ENCODE peak calls at places on chromosomes 2 and 18, in eight cellular contexts. One of them, this sample, is unnamed. For H3K36me3, H3K4me1 and H3K27me3, the result is how much of the 10 kb centered on the place peaks cover.

GRCh38 chr2:121479882-121480522 is 50.7 kb upstream of the RNU4ATAC start:
- DNase-seq in adrenal gland: peak
- DNase-seq in CD4-positive, alpha-beta memory T cell: no peak
- DNase-seq in PC-3: no peak
- DNase-seq in CD8-positive, alpha-beta T cell: no peak
- DNase-seq in tibial artery: no peak
- DNase-seq in CD4-positive, CD25-positive, alpha-beta regulatory T cell: no peak
- DNase-seq in esophagus squamous epithelium: no peak
- DNase-seq in this sample: no peak

GRCh38 chr2:217851191-217852020 is 151.4 kb downstream of the TNS1 start:
- DNase-seq in adrenal gland: peak
- DNase-seq in CD4-positive, alpha-beta memory T cell: no peak
- DNase-seq in PC-3: peak
- DNase-seq in CD8-positive, alpha-beta T cell: no peak
- DNase-seq in tibial artery: peak
- DNase-seq in CD4-positive, CD25-positive, alpha-beta regulatory T cell: no peak
- DNase-seq in esophagus squamous epithelium: no peak
- DNase-seq in this sample: no peak

GRCh38 chr2:67938053-67938452 is 124.8 kb downstream of the C1D start:
- DNase-seq in adrenal gland: no peak
- DNase-seq in CD4-positive, alpha-beta memory T cell: no peak
- DNase-seq in PC-3: no peak
- DNase-seq in CD8-positive, alpha-beta T cell: no peak
- DNase-seq in tibial artery: no peak
- DNase-seq in CD4-positive, CD25-positive, alpha-beta regulatory T cell: no peak
- DNase-seq in esophagus squamous epithelium: no peak
- DNase-seq in this sample: peak

GRCh38 chr2:10432315-10433181 is 15.6 kb downstream of the ODC1 start:
- DNase-seq in adrenal gland: no peak
- DNase-seq in CD4-positive, alpha-beta memory T cell: no peak
- DNase-seq in PC-3: no peak
- DNase-seq in CD8-positive, alpha-beta T cell: no peak
- DNase-seq in tibial artery: no peak
- DNase-seq in CD4-positive, CD25-positive, alpha-beta regulatory T cell: no peak
- DNase-seq in esophagus squamous epithelium: no peak
- DNase-seq in this sample: no peak

GRCh38 chr2:102915128-102915527 is 153.3 kb downstream of the TMEM182 start:
- DNase-seq in adrenal gland: no peak
- DNase-seq in CD4-positive, alpha-beta memory T cell: no peak
- DNase-seq in PC-3: peak
- DNase-seq in CD8-positive, alpha-beta T cell: no peak
- DNase-seq in tibial artery: no peak
- DNase-seq in CD4-positive, CD25-positive, alpha-beta regulatory T cell: no peak
- DNase-seq in esophagus squamous epithelium: no peak
- DNase-seq in this sample: no peak

GRCh38 chr18:21833619-21834300 is 93.2 kb downstream of the MIB1 start:
- DNase-seq in adrenal gland: no peak
- DNase-seq in CD4-positive, alpha-beta memory T cell: no peak
- DNase-seq in PC-3: no peak
- DNase-seq in CD8-positive, alpha-beta T cell: no peak
- DNase-seq in tibial artery: no peak
- DNase-seq in CD4-positive, CD25-positive, alpha-beta regulatory T cell: no peak
- DNase-seq in esophagus squamous epithelium: no peak
- DNase-seq in this sample: no peak

GRCh38 chr2:17538022-17538843 is 2.3 kb upstream of the VSNL1 start:
- DNase-seq in adrenal gland: peak
- DNase-seq in CD4-positive, alpha-beta memory T cell: no peak
- DNase-seq in PC-3: no peak
- DNase-seq in CD8-positive, alpha-beta T cell: no peak
- DNase-seq in tibial artery: no peak
- DNase-seq in CD4-positive, CD25-positive, alpha-beta regulatory T cell: no peak
- DNase-seq in esophagus squamous epithelium: no peak
- DNase-seq in this sample: no peak

GRCh38 chr2:29130295-29130694 is 15.1 kb downstream of the CLIP4 start:
- DNase-seq in adrenal gland: no peak
- DNase-seq in CD4-positive, alpha-beta memory T cell: no peak
- DNase-seq in PC-3: peak
- DNase-seq in CD8-positive, alpha-beta T cell: no peak
- DNase-seq in tibial artery: no peak
- DNase-seq in CD4-positive, CD25-positive, alpha-beta regulatory T cell: no peak
- DNase-seq in esophagus squamous epithelium: no peak
- DNase-seq in this sample: no peak

GRCh38 chr2:96342085-96342484 is 6.5 kb downstream of the NCAPH start:
- DNase-seq in adrenal gland: peak
- DNase-seq in CD4-positive, alpha-beta memory T cell: peak
- DNase-seq in PC-3: peak
- DNase-seq in CD8-positive, alpha-beta T cell: peak
- DNase-seq in tibial artery: no peak
- DNase-seq in CD4-positive, CD25-positive, alpha-beta regulatory T cell: peak
- DNase-seq in esophagus squamous epithelium: no peak
- DNase-seq in this sample: no peak

GRCh38 chr2:96345868-96346452 is 10.4 kb downstream of the NCAPH start:
- DNase-seq in adrenal gland: no peak
- DNase-seq in CD4-positive, alpha-beta memory T cell: no peak
- DNase-seq in PC-3: no peak
- DNase-seq in CD8-positive, alpha-beta T cell: no peak
- DNase-seq in tibial artery: no peak
- DNase-seq in CD4-positive, CD25-positive, alpha-beta regulatory T cell: no peak
- DNase-seq in esophagus squamous epithelium: no peak
- DNase-seq in this sample: no peak

GRCh38 chr2:96344011-96344410 is 8.4 kb downstream of the NCAPH start:
- DNase-seq in adrenal gland: no peak
- DNase-seq in CD4-positive, alpha-beta memory T cell: peak
- DNase-seq in PC-3: no peak
- DNase-seq in CD8-positive, alpha-beta T cell: peak
- DNase-seq in tibial artery: no peak
- DNase-seq in CD4-positive, CD25-positive, alpha-beta regulatory T cell: peak
- DNase-seq in esophagus squamous epithelium: no peak
- DNase-seq in this sample: no peak

GRCh38 chr2:96345403-96345802 is 9.8 kb downstream of the NCAPH start:
- DNase-seq in adrenal gland: no peak
- DNase-seq in CD4-positive, alpha-beta memory T cell: no peak
- DNase-seq in PC-3: no peak
- DNase-seq in CD8-positive, alpha-beta T cell: peak
- DNase-seq in tibial artery: no peak
- DNase-seq in CD4-positive, CD25-positive, alpha-beta regulatory T cell: no peak
- DNase-seq in esophagus squamous epithelium: no peak
- DNase-seq in this sample: no peak

DNA sequence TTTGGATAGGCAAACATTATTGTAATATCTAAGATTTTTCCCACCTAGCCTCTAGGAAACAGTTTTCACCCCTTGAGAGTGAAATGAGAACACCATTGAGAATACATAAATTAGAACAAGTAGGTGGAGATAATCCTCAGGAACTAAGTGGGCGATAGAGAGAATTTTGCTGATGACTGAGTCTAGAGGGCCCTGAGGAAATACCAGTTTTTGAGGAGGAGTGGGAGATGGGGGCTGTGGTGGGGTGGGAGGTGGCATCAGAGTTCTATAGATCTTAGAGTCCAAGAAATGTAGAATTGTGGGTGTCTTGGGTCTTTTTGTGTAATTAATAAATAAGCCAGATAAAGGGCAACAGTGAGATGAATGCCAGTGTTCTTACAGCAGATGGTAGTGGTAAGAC is 11.8 kb downstream of the NCAPH start:
- DNase-seq in adrenal gland: no peak
- DNase-seq in CD4-positive, alpha-beta memory T cell: no peak
- DNase-seq in PC-3: no peak
- DNase-seq in CD8-positive, alpha-beta T cell: no peak
- DNase-seq in tibial artery: no peak
- DNase-seq in CD4-positive, CD25-positive, alpha-beta regulatory T cell: no peak
- DNase-seq in esophagus squamous epithelium: no peak
- DNase-seq in this sample: no peak
- H3K36me3 ChIP-seq in adrenal gland: under half
- H3K36me3 ChIP-seq in CD4-positive, alpha-beta memory T cell: under half
- H3K36me3 ChIP-seq in PC-3: half or more
- H3K36me3 ChIP-seq in CD8-positive, alpha-beta T cell: under half
- H3K36me3 ChIP-seq in tibial artery: under half
- H3K36me3 ChIP-seq in CD4-positive, CD25-positive, alpha-beta regulatory T cell: under half
- H3K36me3 ChIP-seq in esophagus squamous epithelium: under half
- H3K36me3 ChIP-seq in this sample: under half

DNA sequence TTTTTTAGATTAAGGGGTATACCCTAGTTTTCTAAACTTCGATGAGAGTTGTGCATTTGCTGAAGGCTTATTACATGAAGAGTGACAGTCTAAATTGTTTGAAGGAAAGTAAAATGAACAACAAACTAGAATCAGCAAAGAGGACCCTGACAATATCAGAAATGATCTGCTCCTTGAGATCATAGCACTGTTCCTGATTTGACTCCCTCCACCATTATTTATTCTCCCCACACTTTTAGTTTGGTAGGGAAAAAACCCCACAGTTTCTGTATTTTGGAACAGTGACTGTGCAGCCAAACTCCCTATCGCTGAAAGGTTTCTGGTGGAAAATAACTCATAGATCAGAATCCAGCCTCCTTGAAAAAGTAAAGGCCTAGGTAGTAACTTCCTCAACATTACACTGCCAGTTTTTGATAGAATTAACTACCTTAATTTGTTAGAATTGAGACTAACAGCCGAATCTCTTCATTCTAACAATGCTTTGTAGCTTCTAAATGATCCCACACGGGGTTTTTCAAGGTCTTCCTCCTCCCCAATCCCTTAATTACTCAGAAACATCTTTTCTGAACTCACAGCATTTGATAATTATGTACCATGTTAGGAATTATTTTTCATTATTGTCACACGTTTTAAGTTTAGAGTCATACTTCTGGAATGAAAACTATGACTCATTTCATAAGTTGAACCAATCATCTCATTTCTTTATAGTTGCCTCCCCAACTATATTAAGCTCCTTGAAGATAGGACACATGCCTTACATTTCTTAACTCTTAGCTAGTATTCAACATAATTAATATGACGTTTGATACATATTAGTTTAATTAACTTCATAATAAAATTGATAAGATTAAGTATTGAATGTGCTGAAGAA is 2.9 kb downstream of the MYL12A start:
- DNase-seq in adrenal gland: no peak
- DNase-seq in CD4-positive, alpha-beta memory T cell: no peak
- DNase-seq in PC-3: peak
- DNase-seq in CD8-positive, alpha-beta T cell: no peak
- DNase-seq in tibial artery: no peak
- DNase-seq in CD4-positive, CD25-positive, alpha-beta regulatory T cell: no peak
- DNase-seq in esophagus squamous epithelium: no peak
- DNase-seq in this sample: no peak
- H3K4me1 ChIP-seq in adrenal gland: under half
- H3K4me1 ChIP-seq in CD4-positive, alpha-beta memory T cell: half or more
- H3K4me1 ChIP-seq in PC-3: under half
- H3K4me1 ChIP-seq in CD8-positive, alpha-beta T cell: under half
- H3K4me1 ChIP-seq in tibial artery: under half
- H3K4me1 ChIP-seq in CD4-positive, CD25-positive, alpha-beta regulatory T cell: half or more
- H3K4me1 ChIP-seq in esophagus squamous epithelium: half or more
- H3K4me1 ChIP-seq in this sample: under half

GRCh38 chr2:176088937-176089842 is 3.3 kb upstream of the HOXD13 start:
- DNase-seq in adrenal gland: no peak
- DNase-seq in CD4-positive, alpha-beta memory T cell: no peak
- DNase-seq in PC-3: no peak
- DNase-seq in CD8-positive, alpha-beta T cell: no peak
- DNase-seq in tibial artery: no peak
- DNase-seq in CD4-positive, CD25-positive, alpha-beta regulatory T cell: no peak
- DNase-seq in esophagus squamous epithelium: no peak
- DNase-seq in this sample: no peak
- H3K27me3 ChIP-seq in adrenal gland: half or more
- H3K27me3 ChIP-seq in CD4-positive, alpha-beta memory T cell: half or more
- H3K27me3 ChIP-seq in PC-3: half or more
- H3K27me3 ChIP-seq in CD8-positive, alpha-beta T cell: half or more
- H3K27me3 ChIP-seq in tibial artery: half or more
- H3K27me3 ChIP-seq in CD4-positive, CD25-positive, alpha-beta regulatory T cell: half or more
- H3K27me3 ChIP-seq in esophagus squamous epithelium: half or more
- H3K27me3 ChIP-seq in this sample: half or more

GRCh38 chr2:637804-638203 is 39.4 kb downstream of the TMEM18 start:
- DNase-seq in adrenal gland: no peak
- DNase-seq in CD4-positive, alpha-beta memory T cell: no peak
- DNase-seq in PC-3: peak
- DNase-seq in CD8-positive, alpha-beta T cell: no peak
- DNase-seq in tibial artery: no peak
- DNase-seq in CD4-positive, CD25-positive, alpha-beta regulatory T cell: no peak
- DNase-seq in esophagus squamous epithelium: no peak
- DNase-seq in this sample: no peak
- H3K36me3 ChIP-seq in adrenal gland: under half
- H3K36me3 ChIP-seq in CD4-positive, alpha-beta memory T cell: under half
- H3K36me3 ChIP-seq in PC-3: under half
- H3K36me3 ChIP-seq in CD8-positive, alpha-beta T cell: under half
- H3K36me3 ChIP-seq in tibial artery: under half
- H3K36me3 ChIP-seq in CD4-positive, CD25-positive, alpha-beta regulatory T cell: under half
- H3K36me3 ChIP-seq in esophagus squamous epithelium: under half
- H3K36me3 ChIP-seq in this sample: under half

DNA sequence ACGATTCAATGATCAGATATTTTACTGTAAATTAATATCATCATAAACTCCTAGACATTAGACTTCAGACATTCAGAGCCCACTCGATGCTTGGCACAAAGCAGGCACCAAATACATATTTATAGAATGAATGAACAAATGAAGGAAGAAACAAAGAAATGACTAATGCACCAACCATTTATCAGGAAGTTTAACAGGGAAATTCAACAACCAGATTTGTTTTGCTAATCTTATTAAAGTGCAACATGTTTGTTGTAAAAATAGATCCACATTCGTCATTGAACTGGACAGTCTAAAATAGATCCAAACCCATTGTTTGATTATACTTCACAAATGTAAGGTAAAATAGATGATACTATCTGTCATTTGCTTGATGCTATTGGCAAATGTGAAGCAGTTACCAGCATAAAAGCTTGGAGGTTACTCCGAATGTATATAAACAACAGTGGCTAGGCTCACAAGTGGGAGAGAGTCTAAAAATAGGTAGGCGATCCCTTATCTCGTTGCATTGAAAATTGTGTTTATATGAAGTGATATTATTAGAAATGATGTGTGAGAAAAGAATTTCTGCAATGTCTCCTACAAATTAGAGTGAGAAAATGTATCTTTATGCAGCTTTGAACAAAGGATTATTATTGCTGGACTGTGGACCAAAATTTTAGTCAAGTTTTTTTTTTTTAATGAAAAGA is 246.2 kb downstream of the NEDD4L start:
- DNase-seq in adrenal gland: no peak
- DNase-seq in CD4-positive, alpha-beta memory T cell: no peak
- DNase-seq in PC-3: peak
- DNase-seq in CD8-positive, alpha-beta T cell: no peak
- DNase-seq in tibial artery: no peak
- DNase-seq in CD4-positive, CD25-positive, alpha-beta regulatory T cell: no peak
- DNase-seq in esophagus squamous epithelium: no peak
- DNase-seq in this sample: no peak
- H3K4me1 ChIP-seq in adrenal gland: under half
- H3K4me1 ChIP-seq in CD4-positive, alpha-beta memory T cell: under half
- H3K4me1 ChIP-seq in PC-3: under half
- H3K4me1 ChIP-seq in CD8-positive, alpha-beta T cell: under half
- H3K4me1 ChIP-seq in tibial artery: under half
- H3K4me1 ChIP-seq in CD4-positive, CD25-positive, alpha-beta regulatory T cell: under half
- H3K4me1 ChIP-seq in esophagus squamous epithelium: under half
- H3K4me1 ChIP-seq in this sample: under half

GRCh38 chr2:75557474-75558131 is 3.1 kb downstream of the EVA1A start:
- DNase-seq in adrenal gland: no peak
- DNase-seq in CD4-positive, alpha-beta memory T cell: no peak
- DNase-seq in PC-3: no peak
- DNase-seq in CD8-positive, alpha-beta T cell: no peak
- DNase-seq in tibial artery: no peak
- DNase-seq in CD4-positive, CD25-positive, alpha-beta regulatory T cell: no peak
- DNase-seq in esophagus squamous epithelium: no peak
- DNase-seq in this sample: no peak
- H3K27me3 ChIP-seq in adrenal gland: under half
- H3K27me3 ChIP-seq in CD4-positive, alpha-beta memory T cell: under half
- H3K27me3 ChIP-seq in PC-3: under half
- H3K27me3 ChIP-seq in CD8-positive, alpha-beta T cell: under half
- H3K27me3 ChIP-seq in tibial artery: under half
- H3K27me3 ChIP-seq in CD4-positive, CD25-positive, alpha-beta regulatory T cell: under half
- H3K27me3 ChIP-seq in esophagus squamous epithelium: half or more
- H3K27me3 ChIP-seq in this sample: under half

This sample was measured in thoracic aorta.